ENCODE peak calls at places on chromosomes 7 and 10, in nine cellular contexts. One of them, this sample, is unnamed.

GRCh38 chr7:36473454-36474282 is 84.0 kb downstream of the ANLN start:
- DNase-seq in epithelial cell of esophagus: peak; percentile 79
- DNase-seq in brain microvascular endothelial cell: no peak
- DNase-seq in D721Med: no peak
- DNase-seq in Peyer's patch: peak; percentile 58
- DNase-seq in GM20000: peak; percentile 10
- DNase-seq in retinal pigment epithelial cell: no peak
- DNase-seq in AG09309: no peak
- DNase-seq in stomach: peak; percentile 39
- DNase-seq in this sample: peak; percentile 51

GRCh38 chr10:18618995-18619394 is 32.4 kb downstream of the NSUN6 start:
- DNase-seq in stomach: no peak
- DNase-seq in GM20000: no peak
- DNase-seq in retinal pigment epithelial cell: no peak
- DNase-seq in AG09309: no peak
- DNase-seq in Peyer's patch: no peak
- DNase-seq in epithelial cell of esophagus: no peak
- DNase-seq in brain microvascular endothelial cell: no peak
- DNase-seq in D721Med: no peak
- DNase-seq in this sample: no peak

GRCh38 chr10:103982639-103983038 is 15.7 kb downstream of the SLK start:
- DNase-seq in GM20000: no peak
- DNase-seq in epithelial cell of esophagus: no peak
- DNase-seq in D721Med: no peak
- DNase-seq in stomach: no peak
- DNase-seq in retinal pigment epithelial cell: no peak
- DNase-seq in brain microvascular endothelial cell: no peak
- DNase-seq in AG09309: no peak
- DNase-seq in Peyer's patch: no peak
- DNase-seq in this sample: no peak

GRCh38 chr7:77565917-77566316 is 28.8 kb downstream of the PTPN12 start:
- DNase-seq in GM20000: no peak
- DNase-seq in epithelial cell of esophagus: peak; percentile 79
- DNase-seq in AG09309: peak; percentile 59
- DNase-seq in retinal pigment epithelial cell: no peak
- DNase-seq in brain microvascular endothelial cell: peak; percentile 14
- DNase-seq in stomach: no peak
- DNase-seq in Peyer's patch: no peak
- DNase-seq in D721Med: no peak
- DNase-seq in this sample: peak; percentile 52

GRCh38 chr7:26153823-26154783 is 2.1 kb downstream of the NFE2L3 start:
- DNase-seq in retinal pigment epithelial cell: no peak
- DNase-seq in Peyer's patch: peak; percentile 79
- DNase-seq in stomach: peak; percentile 77
- DNase-seq in GM20000: peak; percentile 48
- DNase-seq in epithelial cell of esophagus: peak; percentile 64
- DNase-seq in D721Med: no peak
- DNase-seq in brain microvascular endothelial cell: peak; percentile 52
- DNase-seq in AG09309: no peak
- DNase-seq in this sample: no peak

GRCh38 chr10:122044713-122045112 is 55.8 kb downstream of the TACC2 start:
- DNase-seq in AG09309: no peak
- DNase-seq in epithelial cell of esophagus: no peak
- DNase-seq in retinal pigment epithelial cell: no peak
- DNase-seq in stomach: no peak
- DNase-seq in D721Med: no peak
- DNase-seq in GM20000: no peak
- DNase-seq in brain microvascular endothelial cell: peak; percentile 17
- DNase-seq in Peyer's patch: no peak
- DNase-seq in this sample: no peak

GRCh38 chr10:88810196-88810961 is 7.8 kb downstream of the LIPM start:
- DNase-seq in epithelial cell of esophagus: peak; percentile 84
- DNase-seq in AG09309: peak; percentile 49
- DNase-seq in GM20000: peak; percentile 46
- DNase-seq in brain microvascular endothelial cell: peak; percentile 43
- DNase-seq in Peyer's patch: no peak
- DNase-seq in retinal pigment epithelial cell: peak; percentile 20
- DNase-seq in D721Med: no peak
- DNase-seq in stomach: peak; percentile 36
- DNase-seq in this sample: peak; percentile 63

GRCh38 chr10:70052462-70053211 is at the start of gene MACROH2A2:
- DNase-seq in epithelial cell of esophagus: peak; percentile 73
- DNase-seq in D721Med: no peak
- DNase-seq in AG09309: peak; percentile 5
- DNase-seq in stomach: peak; percentile 43
- DNase-seq in retinal pigment epithelial cell: no peak
- DNase-seq in brain microvascular endothelial cell: peak; percentile 66
- DNase-seq in Peyer's patch: peak; percentile 68
- DNase-seq in GM20000: peak; percentile 16
- DNase-seq in this sample: peak; percentile 75

GRCh38 chr7:150345012-150345411 is 3.6 kb upstream of the RARRES2 start:
- DNase-seq in stomach: no peak
- DNase-seq in D721Med: no peak
- DNase-seq in AG09309: no peak
- DNase-seq in retinal pigment epithelial cell: no peak
- DNase-seq in GM20000: no peak
- DNase-seq in brain microvascular endothelial cell: no peak
- DNase-seq in Peyer's patch: no peak
- DNase-seq in epithelial cell of esophagus: no peak
- DNase-seq in this sample: no peak

GRCh38 chr10:113045155-113046055 is 95.4 kb downstream of the TCF7L2 start:
- DNase-seq in retinal pigment epithelial cell: no peak
- DNase-seq in GM20000: no peak
- DNase-seq in D721Med: no peak
- DNase-seq in stomach: no peak
- DNase-seq in epithelial cell of esophagus: peak; percentile 96
- DNase-seq in brain microvascular endothelial cell: peak; percentile 95
- DNase-seq in AG09309: peak; percentile 71
- DNase-seq in Peyer's patch: no peak
- DNase-seq in this sample: peak; percentile 90

GRCh38 chr7:145729701-145730100 is 386.9 kb upstream of the CNTNAP2 start:
- DNase-seq in Peyer's patch: no peak
- DNase-seq in AG09309: no peak
- DNase-seq in epithelial cell of esophagus: no peak
- DNase-seq in brain microvascular endothelial cell: no peak
- DNase-seq in GM20000: no peak
- DNase-seq in stomach: no peak
- DNase-seq in retinal pigment epithelial cell: no peak
- DNase-seq in D721Med: no peak
- DNase-seq in this sample: no peak

GRCh38 chr10:31242902-31243301 is 76.1 kb upstream of the ZEB1 start:
- DNase-seq in brain microvascular endothelial cell: peak; percentile 83
- DNase-seq in retinal pigment epithelial cell: peak; percentile 53
- DNase-seq in AG09309: peak; percentile 81
- DNase-seq in D721Med: no peak
- DNase-seq in Peyer's patch: no peak
- DNase-seq in stomach: no peak
- DNase-seq in GM20000: peak; percentile 13
- DNase-seq in epithelial cell of esophagus: peak; percentile 56
- DNase-seq in this sample: peak; percentile 13

DNA sequence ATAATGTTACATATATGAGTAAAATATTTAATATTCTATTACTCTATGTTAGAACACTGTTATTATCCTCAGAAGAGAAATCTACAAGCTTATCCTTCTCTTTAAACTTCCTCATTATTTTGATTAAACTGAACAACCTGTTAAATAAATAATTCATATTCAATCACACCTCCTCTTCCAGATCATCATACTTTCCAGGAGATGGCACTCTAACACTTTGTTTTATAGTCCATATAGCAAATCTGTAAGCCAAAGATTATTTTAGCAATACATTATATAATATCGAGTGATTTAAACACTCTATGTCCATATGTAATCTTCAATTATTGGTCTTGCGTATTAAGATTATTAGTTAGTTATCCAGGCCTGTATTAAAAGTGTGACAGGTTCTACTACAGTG is 694.1 kb downstream of the ANKRD7 start:
- DNase-seq in AG09309: no peak
- DNase-seq in GM20000: no peak
- DNase-seq in brain microvascular endothelial cell: no peak
- DNase-seq in epithelial cell of esophagus: peak; percentile 67
- DNase-seq in Peyer's patch: no peak
- DNase-seq in stomach: no peak
- DNase-seq in D721Med: peak; percentile 8
- DNase-seq in retinal pigment epithelial cell: no peak
- DNase-seq in this sample: peak; percentile 4
- TF ChIP-seq CTCF in AG09309: no peak
- TF ChIP-seq CTCF in GM20000: no peak
- TF ChIP-seq CTCF in brain microvascular endothelial cell: no peak
- TF ChIP-seq CTCF in epithelial cell of esophagus: peak; percentile 45
- TF ChIP-seq CTCF in Peyer's patch: no peak
- TF ChIP-seq CTCF in stomach: no peak
- TF ChIP-seq CTCF in D721Med: peak; percentile 75
- TF ChIP-seq CTCF in retinal pigment epithelial cell: peak; percentile 52
- TF ChIP-seq CTCF in this sample: peak; percentile 35

GRCh38 chr7:23529262-23529859 is 2.4 kb downstream of the TRA2A start:
- DNase-seq in D721Med: no peak
- DNase-seq in stomach: no peak
- DNase-seq in retinal pigment epithelial cell: no peak
- DNase-seq in epithelial cell of esophagus: no peak
- DNase-seq in Peyer's patch: no peak
- DNase-seq in brain microvascular endothelial cell: no peak
- DNase-seq in GM20000: no peak
- DNase-seq in AG09309: no peak
- DNase-seq in this sample: no peak

GRCh38 chr7:23533160-23533559 is 1.4 kb upstream of the TRA2A start:
- DNase-seq in Peyer's patch: no peak
- DNase-seq in stomach: no peak
- DNase-seq in AG09309: no peak
- DNase-seq in GM20000: no peak
- DNase-seq in D721Med: no peak
- DNase-seq in retinal pigment epithelial cell: no peak
- DNase-seq in epithelial cell of esophagus: no peak
- DNase-seq in brain microvascular endothelial cell: no peak
- DNase-seq in this sample: no peak

GRCh38 chr7:23530355-23530754 is 1.4 kb downstream of the TRA2A start:
- DNase-seq in stomach: no peak
- DNase-seq in epithelial cell of esophagus: peak; percentile 55
- DNase-seq in Peyer's patch: no peak
- DNase-seq in AG09309: no peak
- DNase-seq in brain microvascular endothelial cell: peak; percentile 22
- DNase-seq in D721Med: no peak
- DNase-seq in retinal pigment epithelial cell: no peak
- DNase-seq in GM20000: peak; percentile 50
- DNase-seq in this sample: peak; percentile 45

GRCh38 chr7:23531794-23532489 is at the start of gene TRA2A:
- DNase-seq in retinal pigment epithelial cell: peak; percentile 78
- DNase-seq in stomach: peak; percentile 99
- DNase-seq in GM20000: peak; percentile 90
- DNase-seq in Peyer's patch: peak; percentile 98
- DNase-seq in brain microvascular endothelial cell: peak; percentile 94
- DNase-seq in D721Med: peak; percentile 89
- DNase-seq in AG09309: peak; percentile 69
- DNase-seq in epithelial cell of esophagus: peak; percentile 95
- DNase-seq in this sample: peak; percentile 96

DNA sequence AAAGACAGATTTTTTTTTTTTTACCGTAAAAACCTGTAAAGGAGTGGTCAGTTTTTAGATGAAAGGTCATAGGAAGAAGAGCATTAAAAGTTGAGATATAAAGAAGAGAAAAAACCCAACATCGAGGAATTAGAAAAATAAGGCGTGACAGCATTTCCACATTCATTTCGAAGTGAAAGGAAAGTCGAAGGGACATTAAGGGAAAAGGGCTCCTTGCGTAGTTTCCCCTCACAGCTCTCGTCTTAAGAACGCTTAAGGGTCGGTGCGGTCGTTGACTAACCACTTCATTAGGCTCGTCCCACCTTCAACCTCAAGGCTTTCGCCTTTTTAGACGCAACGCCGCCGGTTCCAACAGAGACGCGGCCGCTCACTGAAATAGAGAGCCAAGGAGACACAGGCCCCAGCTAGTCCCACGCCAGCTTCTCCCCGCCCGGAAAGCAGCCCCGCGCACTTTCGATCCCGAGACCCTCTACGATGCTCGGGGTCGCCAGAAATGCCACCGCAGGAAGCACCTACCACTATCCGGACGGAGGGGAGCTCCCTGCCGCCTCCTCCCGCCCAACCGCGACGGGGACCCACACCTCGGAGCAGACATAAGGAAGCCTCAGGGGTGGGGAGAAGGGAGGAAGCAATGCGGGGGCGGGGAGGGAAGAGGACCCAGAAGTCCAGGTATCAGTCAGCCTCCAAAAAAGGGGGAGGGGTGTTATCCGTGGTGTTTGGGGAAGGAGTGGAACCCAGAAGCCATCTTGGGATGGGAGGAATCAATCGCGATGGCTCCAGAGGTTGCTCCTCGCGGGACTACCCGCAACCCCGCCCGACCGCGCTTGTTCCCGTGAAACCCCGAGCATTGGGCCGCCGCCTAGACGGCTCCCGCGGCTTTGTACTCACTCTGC is 634 bp downstream of the TRA2A start:
- DNase-seq in brain microvascular endothelial cell: peak; percentile 56
- DNase-seq in retinal pigment epithelial cell: no peak
- DNase-seq in D721Med: peak; percentile 35
- DNase-seq in Peyer's patch: no peak
- DNase-seq in GM20000: peak; percentile 19
- DNase-seq in stomach: peak; percentile 48
- DNase-seq in epithelial cell of esophagus: peak; percentile 58
- DNase-seq in AG09309: no peak
- DNase-seq in this sample: peak; percentile 63
- TF ChIP-seq CTCF in brain microvascular endothelial cell: no peak
- TF ChIP-seq CTCF in retinal pigment epithelial cell: no peak
- TF ChIP-seq CTCF in D721Med: no peak
- TF ChIP-seq CTCF in Peyer's patch: no peak
- TF ChIP-seq CTCF in GM20000: no peak
- TF ChIP-seq CTCF in stomach: no peak
- TF ChIP-seq CTCF in epithelial cell of esophagus: no peak
- TF ChIP-seq CTCF in AG09309: no peak
- TF ChIP-seq CTCF in this sample: no peak

GRCh38 chr7:44112231-44112996 is 8.3 kb downstream of the AEBP1 start:
- DNase-seq in brain microvascular endothelial cell: no peak
- DNase-seq in GM20000: no peak
- DNase-seq in Peyer's patch: no peak
- DNase-seq in epithelial cell of esophagus: no peak
- DNase-seq in D721Med: no peak
- DNase-seq in stomach: no peak
- DNase-seq in retinal pigment epithelial cell: no peak
- DNase-seq in AG09309: no peak
- DNase-seq in this sample: no peak
- TF ChIP-seq CTCF in brain microvascular endothelial cell: no peak
- TF ChIP-seq CTCF in GM20000: no peak
- TF ChIP-seq CTCF in Peyer's patch: no peak
- TF ChIP-seq CTCF in epithelial cell of esophagus: no peak
- TF ChIP-seq CTCF in D721Med: no peak
- TF ChIP-seq CTCF in stomach: no peak
- TF ChIP-seq CTCF in retinal pigment epithelial cell: no peak
- TF ChIP-seq CTCF in AG09309: no peak
- TF ChIP-seq CTCF in this sample: no peak

DNA sequence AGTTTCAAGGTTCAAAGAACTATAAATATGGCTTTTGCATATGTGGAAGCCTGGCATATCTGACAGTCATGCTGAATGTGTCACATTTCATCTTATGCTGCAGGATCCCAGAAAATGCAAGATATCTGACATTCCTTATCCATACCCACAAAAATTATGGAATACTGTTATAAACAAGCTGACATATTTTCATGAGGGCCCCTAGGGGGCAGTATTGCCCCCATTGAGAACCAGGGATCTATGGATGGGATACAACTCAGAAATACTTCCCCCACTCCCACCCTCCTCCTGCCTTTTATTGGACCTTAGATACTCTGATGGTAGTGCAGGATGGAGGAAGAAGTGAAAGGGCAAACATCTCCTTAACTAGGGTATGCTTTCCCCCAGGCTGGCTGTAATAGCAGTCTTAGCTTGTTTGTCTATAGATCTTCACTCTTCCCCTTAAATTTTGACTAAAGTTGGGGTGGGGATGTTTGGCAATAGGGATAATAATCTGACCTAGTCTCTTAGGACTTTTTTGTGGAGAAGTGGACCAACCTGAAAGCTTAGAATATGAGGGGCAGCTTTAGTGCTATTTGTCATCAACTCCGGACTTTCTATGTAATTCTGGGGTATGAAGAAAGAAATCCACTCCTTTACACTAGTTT is 3.5 kb upstream of the GNGT1 start:
- DNase-seq in GM20000: peak; percentile 32
- DNase-seq in AG09309: no peak
- DNase-seq in epithelial cell of esophagus: peak; percentile 66
- DNase-seq in D721Med: no peak
- DNase-seq in stomach: no peak
- DNase-seq in retinal pigment epithelial cell: no peak
- DNase-seq in brain microvascular endothelial cell: no peak
- DNase-seq in Peyer's patch: no peak
- DNase-seq in this sample: peak; percentile 35
- TF ChIP-seq CTCF in GM20000: peak; percentile 20
- TF ChIP-seq CTCF in AG09309: peak; percentile 85
- TF ChIP-seq CTCF in epithelial cell of esophagus: peak; percentile 82
- TF ChIP-seq CTCF in D721Med: peak; percentile 56
- TF ChIP-seq CTCF in stomach: no peak
- TF ChIP-seq CTCF in retinal pigment epithelial cell: peak; percentile 87
- TF ChIP-seq CTCF in brain microvascular endothelial cell: peak; percentile 86
- TF ChIP-seq CTCF in Peyer's patch: peak; percentile 55
- TF ChIP-seq CTCF in this sample: peak; percentile 79

This sample was measured in RWPE1.